ENCODE peak calls at places on chromosome 9, in four cellular contexts. E is GM12892, N is HepG2, S is H1. T is an unnamed sample.

GRCh38 chr9:70607926-70608325 is 193.5 kb upstream of the KLF9 start:
- DNase-seq in N (no peak), E (no peak), S (no peak), T (no peak)

GRCh38 chr9:93288341-93288740 is 104.4 kb downstream of the WNK2 start:
- DNase-seq in N (peak; percentile 33), E (no peak), S (no peak), T (peak; percentile 11)

GRCh38 chr9:4630836-4631235 is 31.3 kb upstream of the PLPP6 start:
- DNase-seq in E (no peak), N (no peak), S (no peak), T (no peak)

GRCh38 chr9:120043448-120043847 is 536.5 kb downstream of the CDK5RAP2 start:
- DNase-seq in S (no peak), N (no peak), E (no peak), T (no peak)

GRCh38 chr9:94166237-94167054 is 82.2 kb downstream of the PTPDC1 start:
- DNase-seq in E (peak; percentile 86), N (peak; percentile 97), S (peak; percentile 97), T (peak; percentile 79)

GRCh38 chr9:98206754-98207153 is 14.3 kb upstream of the CORO2A start:
- DNase-seq in E (no peak), S (no peak), N (no peak), T (no peak)

GRCh38 chr9:3760031-3760430 is 234.2 kb upstream of the RFX3 start:
- DNase-seq in S (no peak), E (no peak), N (no peak), T (no peak)

GRCh38 chr9:76023715-76024195 is 133.3 kb downstream of the PCSK5 start:
- DNase-seq in E (no peak), N (peak; percentile 82), S (no peak), T (no peak)

GRCh38 chr9:3528466-3528865 is 2.7 kb upstream of the RFX3 start:
- DNase-seq in E (no peak), N (no peak), S (no peak), T (no peak)

GRCh38 chr9:108484468-108484867 is 371.3 kb downstream of the ACTL7B start:
- DNase-seq in N (no peak), E (no peak), S (no peak), T (no peak)

GRCh38 chr9:133861692-133862091 is 123.5 kb upstream of the SARDH start:
- DNase-seq in E (no peak), S (no peak), N (no peak), T (no peak)

GRCh38 chr9:893843-894420 is 52.4 kb downstream of the DMRT1 start:
- DNase-seq in S (peak; percentile 10), E (peak; percentile 61), N (peak; percentile 56), T (peak; percentile 62)

GRCh38 chr9:30243467-30243866 is 2141.0 kb upstream of the ACO1 start:
- DNase-seq in N (no peak), E (no peak), S (no peak), T (no peak)

GRCh38 chr9:99398241-99398640 is 176.2 kb downstream of the SEC61B start:
- DNase-seq in E (no peak), N (no peak), S (no peak), T (no peak)

GRCh38 chr9:112069318-112070169 is 105.6 kb downstream of the SUSD1 start:
- DNase-seq in E (peak; percentile 34), N (peak; percentile 55), S (no peak), T (peak; percentile 19)

GRCh38 chr9:136552117-136552685 is 6.4 kb upstream of the NOTCH1 start:
- DNase-seq in S (no peak), N (no peak), E (no peak), T (no peak)

GRCh38 chr9:9133526-9133925 is 1333.9 kb upstream of the DMAC1 start:
- DNase-seq in S (no peak), E (no peak), N (no peak), T (no peak)

GRCh38 chr9:534886-535285 is 306.6 kb upstream of the DMRT1 start:
- DNase-seq in S (no peak), E (no peak), N (no peak), T (no peak)

GRCh38 chr9:80049096-80049495 is 477.3 kb downstream of the TLE4 start:
- DNase-seq in E (no peak), S (no peak), N (no peak), T (no peak)

GRCh38 chr9:112894031-112894430 is 3.4 kb upstream of the SLC46A2 start:
- DNase-seq in S (no peak), N (no peak), E (no peak), T (no peak)

GRCh38 chr9:76415731-76416130 is 21.5 kb upstream of the RFK start:
- DNase-seq in S (no peak), E (no peak), N (no peak), T (no peak)

GRCh38 chr9:133734600-133735414 is 3.3 kb downstream of the SARDH start:
- DNase-seq in E (no peak), N (no peak), S (no peak), T (no peak)

GRCh38 chr9:115211413-115212204 is 93.7 kb upstream of the TNC start:
- DNase-seq in S (no peak), E (no peak), N (no peak), T (no peak)

GRCh38 chr9:35193762-35194161 is 32.0 kb downstream of the UNC13B start:
- DNase-seq in S (no peak), N (peak; percentile 64), E (no peak), T (no peak)

GRCh38 chr9:124263800-124264426 is 6.2 kb downstream of the NEK6 start:
- DNase-seq in E (no peak), N (peak; percentile 65), S (no peak), T (no peak)
- TF ChIP-seq POLR2AphosphoS5 in E (peak; percentile 54), N (no peak), S (no peak), T (no peak)

GRCh38 chr9:27548055-27548741 is 18.6 kb upstream of the MOB3B start:
- DNase-seq in S (no peak), N (no peak), E (no peak), T (no peak)
- TF ChIP-seq POLR2A in S (no peak), N (no peak), E (no peak), T (no peak)

GRCh38 chr9:128497824-128498610 is 6.5 kb upstream of the GLE1 start:
- DNase-seq in N (no peak), S (no peak), E (no peak), T (no peak)

GRCh38 chr9:128495804-128496417 is 8.6 kb upstream of the GLE1 start:
- DNase-seq in S (no peak), E (no peak), N (peak; percentile 70), T (no peak)

GRCh38 chr9:128494743-128495124 is 9.8 kb upstream of the GLE1 start:
- DNase-seq in E (no peak), N (no peak), S (no peak), T (no peak)

GRCh38 chr9:128494108-128494742 is 10.3 kb upstream of the GLE1 start:
- DNase-seq in E (no peak), S (no peak), N (no peak), T (no peak)

DNA sequence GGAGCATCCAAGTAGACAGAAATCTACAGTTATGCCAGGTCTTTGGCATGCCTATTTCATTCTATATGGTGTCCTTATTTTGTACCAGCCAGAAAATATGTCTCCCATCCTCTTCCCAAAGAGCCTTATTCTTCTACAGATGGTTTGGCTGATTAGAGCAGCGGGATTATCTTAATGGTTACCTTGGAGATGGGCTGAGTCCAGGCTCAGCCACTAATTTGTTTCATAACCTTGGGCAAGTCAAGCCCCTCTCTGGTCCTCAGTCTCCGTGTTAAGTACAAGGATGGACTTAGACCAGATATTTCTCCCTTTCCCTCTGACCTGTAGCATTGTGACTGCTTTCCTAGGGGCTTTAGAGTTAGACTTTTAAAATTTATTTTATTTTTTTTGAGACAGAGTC is 11.1 kb upstream of the GLE1 start:
- DNase-seq in E (no peak), S (no peak), N (no peak), T (no peak)
- TF ChIP-seq TAF1 in E (no peak), S (no peak), N (no peak), T (no peak)

DNA sequence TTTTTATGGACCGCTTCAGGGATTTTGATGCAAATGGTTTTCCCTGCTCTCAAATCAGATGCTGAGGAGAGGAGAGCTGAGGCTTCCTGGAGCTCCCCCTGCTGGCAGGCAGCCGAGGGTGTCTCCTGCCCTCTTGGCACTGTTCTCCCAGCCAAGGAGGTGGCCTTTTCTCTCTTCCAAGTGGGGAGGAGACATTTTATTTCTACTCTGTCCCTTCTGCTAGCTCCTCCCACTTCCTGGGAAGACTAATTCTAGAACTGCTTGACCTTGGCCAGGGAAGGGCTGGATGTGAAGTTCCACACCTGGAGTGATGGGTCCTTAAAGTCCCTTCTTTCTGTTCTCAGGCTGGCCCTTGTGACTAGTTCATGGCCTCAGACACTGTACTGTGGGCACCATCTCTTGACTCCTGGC is 31.8 kb downstream of the PTPA start:
- DNase-seq in S (no peak), E (peak; percentile 89), N (peak; percentile 53), T (peak; percentile 81)
- TF ChIP-seq POLR2AphosphoS5 in S (no peak), E (no peak), N (no peak), T (no peak)

DNA sequence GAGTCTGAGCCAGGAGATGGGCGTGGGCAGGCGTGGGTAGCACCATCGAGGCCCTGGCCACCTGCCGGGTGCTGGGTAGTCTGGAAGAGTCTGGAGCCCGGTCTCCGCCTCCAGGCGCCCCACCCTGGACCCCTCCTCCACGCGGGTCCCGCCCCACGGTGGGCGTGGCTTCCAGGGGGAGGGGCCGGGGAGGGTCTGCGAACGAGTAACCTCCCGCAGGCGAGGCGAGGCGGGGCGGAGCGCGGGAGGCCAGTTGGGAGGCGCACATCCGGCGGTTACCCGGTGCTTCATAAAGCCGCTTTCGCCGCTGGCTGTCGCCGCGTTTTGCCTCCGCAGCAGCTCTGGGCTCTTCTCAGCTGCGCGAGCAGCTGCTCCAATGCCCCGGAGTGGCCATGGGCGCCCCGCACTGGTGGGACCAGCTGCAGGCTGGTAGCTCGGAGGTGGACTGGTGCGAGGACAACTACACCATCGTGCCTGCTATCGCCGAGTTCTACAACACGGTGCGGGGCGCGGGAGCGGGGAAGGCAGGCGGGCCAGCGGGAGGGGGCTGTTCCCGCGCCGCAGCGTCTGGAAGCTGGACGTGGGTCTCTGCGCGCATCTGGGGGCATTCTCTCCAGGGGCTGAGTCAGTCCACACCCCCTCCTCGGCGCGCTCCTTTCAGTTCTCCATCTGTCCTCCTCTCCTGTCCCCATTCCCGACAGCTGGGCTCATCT is at the start of gene ACER2:
- DNase-seq in N (peak; percentile 83), S (peak; percentile 79), E (peak; percentile 91), T (peak; percentile 91)
- TF ChIP-seq POLR2A in N (peak; percentile 83), S (peak; percentile 72), E (peak; percentile 86), T (peak; percentile 71)

GRCh38 chr9:121532881-121533280 is 33.2 kb upstream of the GGTA1 start:
- DNase-seq in E (no peak), S (no peak), N (no peak), T (no peak)
- TF ChIP-seq TAF1 in E (no peak), S (no peak), N (no peak), T (no peak)

DNA sequence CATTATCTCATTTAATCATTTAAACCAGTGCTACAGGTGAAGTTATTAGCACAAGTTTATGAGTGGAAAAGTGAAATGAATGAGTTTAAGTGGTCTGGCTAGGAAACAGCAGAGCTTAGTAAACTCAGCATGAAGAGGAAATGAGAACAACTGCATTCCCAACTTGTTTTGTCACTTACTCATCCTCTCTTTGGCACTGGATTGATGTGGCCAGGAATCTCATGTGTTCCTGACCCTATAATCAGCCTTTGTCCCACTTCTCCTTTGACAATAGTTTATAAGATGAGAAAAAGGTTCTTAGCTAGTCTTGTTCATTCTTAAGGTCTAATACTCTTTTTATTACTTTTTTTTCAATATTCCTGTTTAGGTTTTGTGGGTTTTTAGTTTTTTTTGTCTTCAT is 559.2 kb upstream of the TLE4 start:
- DNase-seq in S (no peak), N (no peak), E (no peak), T (no peak)
- TF ChIP-seq POLR2AphosphoS5 in S (no peak), N (no peak), E (no peak), T (no peak)

T was measured in GM12891.